ENCODE peak calls at places on chromosomes 3 and 15, in nine cellular contexts. A is left cardiac atrium; J is colonic mucosa; T is NCI-H1694; G is skeletal muscle cell; K is stimulated activated CD8-positive, alpha-beta memory T cell treated with anti-CD3 and anti-CD28 coated beads, Interleukin-4, amount 100 ng/mL, for 1 hour; Y is sigmoid colon; Z is heart right ventricle; E is effector memory CD4-positive, alpha-beta T cell. F is an unnamed sample.

GRCh38 chr3:186540444-186541226 is 3.5 kb downstream of the CRYGS start:
- DNase-seq in A (peak; percentile 58), J (peak; percentile 81), T (peak; percentile 80), G (peak; percentile 24), K (peak; percentile 63), Y (peak; percentile 82), Z (peak; percentile 67), E (peak; percentile 70), F (peak; percentile 61)

GRCh38 chr3:48662753-48663488 is at the start of gene CELSR3:
- DNase-seq in A (peak; percentile 79), J (peak; percentile 68), T (peak; percentile 55), G (peak; percentile 85), K (peak; percentile 17), Y (no peak), Z (peak; percentile 71), E (peak; percentile 49), F (peak; percentile 87)

GRCh38 chr3:48015451-48016182 is 599 bp downstream of the MAP4 start:
- DNase-seq in A (no peak), J (no peak), T (no peak), G (no peak), K (no peak), Y (no peak), Z (no peak), E (no peak), F (no peak)

GRCh38 chr3:117735481-117736101 is 1026.0 kb downstream of the TUSC7 start:
- DNase-seq in A (no peak), J (no peak), T (no peak), G (peak; percentile 50), K (no peak), Y (no peak), Z (no peak), E (no peak), F (peak; percentile 33)

GRCh38 chr3:99938270-99938955 is 120.8 kb downstream of the CMSS1 start:
- DNase-seq in A (no peak), J (no peak), T (no peak), G (no peak), K (no peak), Y (no peak), Z (no peak), E (no peak), F (peak; percentile 19)

GRCh38 chr15:90603893-90604292 is 74.2 kb downstream of the CRTC3 start:
- DNase-seq in A (peak; percentile 43), J (peak; percentile 67), T (no peak), G (no peak), K (peak; percentile 27), Y (no peak), Z (no peak), E (no peak), F (peak; percentile 41)

GRCh38 chr15:91100561-91101355 is 701 bp downstream of the SV2B start:
- DNase-seq in A (no peak), J (no peak), T (peak; percentile 1), G (no peak), K (no peak), Y (no peak), Z (no peak), E (no peak), F (peak; percentile 19)

GRCh38 chr3:129441782-129442181 is 1.8 kb downstream of the IFT122 start:
- DNase-seq in A (peak; percentile 49), J (no peak), T (peak; percentile 53), G (no peak), K (no peak), Y (no peak), Z (peak; percentile 40), E (no peak), F (peak; percentile 71)

GRCh38 chr3:160968731-160969130 is 136.4 kb downstream of the B3GALNT1 start:
- DNase-seq in A (no peak), J (no peak), T (no peak), G (no peak), K (no peak), Y (no peak), Z (no peak), E (no peak), F (no peak)

GRCh38 chr3:140014831-140015495 is 80.0 kb downstream of the CLSTN2 start:
- DNase-seq in A (no peak), J (no peak), T (no peak), G (no peak), K (no peak), Y (no peak), Z (no peak), E (no peak), F (no peak)

F was measured in GM03348.